ENCODE peak calls at places on chromosomes 1 and 21, in seven cellular contexts. One of them, this sample, is unnamed.

GRCh38 chr1:51957618-51958017 is 32.9 kb downstream of the RAB3B start:
- DNase-seq in stomach: no peak
- DNase-seq in transverse colon: no peak
- DNase-seq in suprapubic skin: no peak
- DNase-seq in esophagus muscularis mucosa: no peak
- DNase-seq in sigmoid colon: no peak
- DNase-seq in ovary: no peak
- DNase-seq in this sample: no peak

GRCh38 chr1:38114231-38114630 is 67.6 kb upstream of the POU3F1 start:
- DNase-seq in ovary: no peak
- DNase-seq in suprapubic skin: no peak
- DNase-seq in transverse colon: no peak
- DNase-seq in esophagus muscularis mucosa: no peak
- DNase-seq in stomach: peak; percentile 30
- DNase-seq in sigmoid colon: no peak
- DNase-seq in this sample: no peak

GRCh38 chr1:153880962-153881361 is 41.8 kb downstream of the GATAD2B start:
- DNase-seq in stomach: peak; percentile 92
- DNase-seq in esophagus muscularis mucosa: peak; percentile 96
- DNase-seq in transverse colon: peak; percentile 88
- DNase-seq in sigmoid colon: peak; percentile 93
- DNase-seq in suprapubic skin: peak; percentile 88
- DNase-seq in ovary: peak; percentile 78
- DNase-seq in this sample: peak; percentile 67

GRCh38 chr21:33403786-33404571 is 766 bp downstream of the IFNGR2 start:
- DNase-seq in esophagus muscularis mucosa: peak; percentile 92
- DNase-seq in stomach: peak; percentile 62
- DNase-seq in suprapubic skin: peak; percentile 84
- DNase-seq in transverse colon: peak; percentile 66
- DNase-seq in ovary: peak; percentile 52
- DNase-seq in sigmoid colon: peak; percentile 83
- DNase-seq in this sample: no peak

GRCh38 chr1:156898151-156898550 is 4.6 kb downstream of the PEAR1 start:
- DNase-seq in ovary: peak; percentile 40
- DNase-seq in stomach: peak; percentile 30
- DNase-seq in suprapubic skin: no peak
- DNase-seq in transverse colon: no peak
- DNase-seq in esophagus muscularis mucosa: no peak
- DNase-seq in sigmoid colon: peak; percentile 79
- DNase-seq in this sample: peak; percentile 27

GRCh38 chr1:36919491-36920145 is 114.7 kb downstream of the GRIK3 start:
- DNase-seq in esophagus muscularis mucosa: no peak
- DNase-seq in transverse colon: no peak
- DNase-seq in suprapubic skin: no peak
- DNase-seq in stomach: no peak
- DNase-seq in ovary: no peak
- DNase-seq in sigmoid colon: peak; percentile 46
- DNase-seq in this sample: no peak

GRCh38 chr1:50700226-50701020 is 259.6 kb downstream of the FAF1 start:
- DNase-seq in sigmoid colon: no peak
- DNase-seq in stomach: no peak
- DNase-seq in esophagus muscularis mucosa: no peak
- DNase-seq in suprapubic skin: no peak
- DNase-seq in transverse colon: no peak
- DNase-seq in ovary: no peak
- DNase-seq in this sample: no peak

GRCh38 chr21:45981154-45981606 is 390 bp upstream of the COL6A1 start:
- DNase-seq in suprapubic skin: peak; percentile 92
- DNase-seq in transverse colon: peak; percentile 73
- DNase-seq in sigmoid colon: peak; percentile 96
- DNase-seq in ovary: peak; percentile 87
- DNase-seq in stomach: peak; percentile 64
- DNase-seq in esophagus muscularis mucosa: peak; percentile 96
- DNase-seq in this sample: peak; percentile 69

GRCh38 chr1:79716481-79716880 is 710.0 kb upstream of the ADGRL4 start:
- DNase-seq in suprapubic skin: no peak
- DNase-seq in sigmoid colon: no peak
- DNase-seq in transverse colon: no peak
- DNase-seq in stomach: no peak
- DNase-seq in esophagus muscularis mucosa: no peak
- DNase-seq in ovary: no peak
- DNase-seq in this sample: no peak

GRCh38 chr1:67532452-67533216 is 102.4 kb upstream of the SERBP1 start:
- DNase-seq in esophagus muscularis mucosa: no peak
- DNase-seq in stomach: peak; percentile 45
- DNase-seq in sigmoid colon: peak; percentile 66
- DNase-seq in suprapubic skin: no peak
- DNase-seq in transverse colon: peak; percentile 38
- DNase-seq in ovary: peak; percentile 36
- DNase-seq in this sample: peak; percentile 60

GRCh38 chr1:155932085-155932484 is 2.1 kb downstream of the KHDC4 start:
- DNase-seq in stomach: no peak
- DNase-seq in ovary: no peak
- DNase-seq in sigmoid colon: no peak
- DNase-seq in esophagus muscularis mucosa: no peak
- DNase-seq in transverse colon: no peak
- DNase-seq in suprapubic skin: no peak
- DNase-seq in this sample: no peak

GRCh38 chr1:57736940-57737339 is 313.1 kb upstream of the DAB1 start:
- DNase-seq in ovary: no peak
- DNase-seq in sigmoid colon: no peak
- DNase-seq in stomach: no peak
- DNase-seq in transverse colon: no peak
- DNase-seq in suprapubic skin: no peak
- DNase-seq in esophagus muscularis mucosa: peak; percentile 81
- DNase-seq in this sample: no peak

GRCh38 chr1:150387200-150387599 is 23.3 kb downstream of the RPRD2 start:
- DNase-seq in esophagus muscularis mucosa: no peak
- DNase-seq in stomach: no peak
- DNase-seq in sigmoid colon: no peak
- DNase-seq in suprapubic skin: no peak
- DNase-seq in ovary: no peak
- DNase-seq in transverse colon: no peak
- DNase-seq in this sample: no peak

GRCh38 chr1:221184131-221184794 is 305.0 kb downstream of the HLX start:
- DNase-seq in transverse colon: no peak
- DNase-seq in sigmoid colon: no peak
- DNase-seq in esophagus muscularis mucosa: no peak
- DNase-seq in suprapubic skin: no peak
- DNase-seq in ovary: no peak
- DNase-seq in stomach: no peak
- DNase-seq in this sample: no peak

GRCh38 chr1:86150553-86151055 is 6.0 kb downstream of the COL24A1 start:
- DNase-seq in suprapubic skin: no peak
- DNase-seq in transverse colon: no peak
- DNase-seq in sigmoid colon: no peak
- DNase-seq in ovary: no peak
- DNase-seq in esophagus muscularis mucosa: no peak
- DNase-seq in stomach: no peak
- DNase-seq in this sample: no peak

GRCh38 chr1:76951185-76951584 is 83.9 kb downstream of the ST6GALNAC5 start:
- DNase-seq in transverse colon: no peak
- DNase-seq in stomach: no peak
- DNase-seq in sigmoid colon: no peak
- DNase-seq in esophagus muscularis mucosa: no peak
- DNase-seq in ovary: peak; percentile 18
- DNase-seq in suprapubic skin: no peak
- DNase-seq in this sample: no peak

GRCh38 chr21:45326169-45326833 is 38.6 kb upstream of the POFUT2 start:
- DNase-seq in suprapubic skin: peak; percentile 62
- DNase-seq in transverse colon: no peak
- DNase-seq in esophagus muscularis mucosa: no peak
- DNase-seq in stomach: no peak
- DNase-seq in sigmoid colon: peak; percentile 66
- DNase-seq in ovary: peak; percentile 61
- DNase-seq in this sample: no peak

GRCh38 chr1:186442651-186443114 is 18.2 kb downstream of the PDC start:
- DNase-seq in ovary: no peak
- DNase-seq in stomach: no peak
- DNase-seq in esophagus muscularis mucosa: no peak
- DNase-seq in suprapubic skin: no peak
- DNase-seq in transverse colon: no peak
- DNase-seq in sigmoid colon: no peak
- DNase-seq in this sample: no peak

GRCh38 chr1:51644533-51645197 is 27.8 kb downstream of the OSBPL9 start:
- DNase-seq in stomach: no peak
- DNase-seq in esophagus muscularis mucosa: peak; percentile 88
- DNase-seq in transverse colon: peak; percentile 21
- DNase-seq in sigmoid colon: peak; percentile 75
- DNase-seq in suprapubic skin: no peak
- DNase-seq in ovary: no peak
- DNase-seq in this sample: no peak

GRCh38 chr1:111920221-111921024 is 69.0 kb downstream of the KCND3 start:
- DNase-seq in ovary: no peak
- DNase-seq in esophagus muscularis mucosa: no peak
- DNase-seq in suprapubic skin: no peak
- DNase-seq in stomach: peak; percentile 57
- DNase-seq in sigmoid colon: peak; percentile 63
- DNase-seq in transverse colon: no peak
- DNase-seq in this sample: no peak

GRCh38 chr1:228933753-228934152 is 198.5 kb downstream of the RHOU start:
- DNase-seq in suprapubic skin: no peak
- DNase-seq in stomach: no peak
- DNase-seq in sigmoid colon: no peak
- DNase-seq in transverse colon: no peak
- DNase-seq in ovary: no peak
- DNase-seq in esophagus muscularis mucosa: no peak
- DNase-seq in this sample: no peak
- TF ChIP-seq EP300 in suprapubic skin: no peak
- TF ChIP-seq EP300 in stomach: no peak
- TF ChIP-seq EP300 in sigmoid colon: no peak
- TF ChIP-seq EP300 in transverse colon: no peak
- TF ChIP-seq EP300 in ovary: no peak
- TF ChIP-seq EP300 in esophagus muscularis mucosa: no peak
- TF ChIP-seq EP300 in this sample: no peak

DNA sequence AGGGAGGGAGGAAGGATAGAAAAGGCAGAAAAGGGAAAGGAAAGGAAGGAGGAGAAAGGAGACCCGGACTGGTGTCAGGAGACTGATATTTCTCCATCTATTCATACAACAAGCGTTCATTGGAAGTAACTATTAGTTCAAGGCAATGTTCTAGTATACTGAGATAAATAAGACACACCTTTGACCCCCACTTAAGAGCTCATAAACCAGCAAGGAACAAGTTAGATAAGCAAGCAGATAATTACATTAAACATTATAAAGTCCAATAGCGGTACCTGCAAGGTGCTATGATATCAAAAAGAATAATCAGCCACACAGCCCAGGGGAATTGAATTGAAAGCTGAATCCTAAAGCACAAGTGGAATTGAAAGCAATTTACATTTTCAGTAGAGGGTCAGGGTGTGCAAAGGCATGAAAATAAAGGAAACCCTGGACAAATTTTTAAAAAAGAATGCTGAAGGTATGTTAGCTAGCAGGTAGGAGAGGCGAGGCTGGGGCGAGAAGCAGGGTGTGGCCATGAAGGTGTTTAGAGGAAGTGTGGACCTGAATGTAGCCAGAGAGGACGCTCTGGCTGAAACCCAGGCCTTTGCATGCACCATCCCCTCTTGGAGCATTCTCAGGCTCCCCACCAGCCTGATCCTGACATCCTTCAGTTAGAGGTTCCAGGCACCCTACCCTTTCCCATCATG is 200.0 kb downstream of the SETD4 start:
- DNase-seq in transverse colon: peak; percentile 37
- DNase-seq in ovary: no peak
- DNase-seq in stomach: no peak
- DNase-seq in esophagus muscularis mucosa: no peak
- DNase-seq in sigmoid colon: no peak
- DNase-seq in suprapubic skin: no peak
- DNase-seq in this sample: no peak
- H3K27me3 ChIP-seq in transverse colon: no peaks in the 10 kb centered on the region
- H3K27me3 ChIP-seq in ovary: no peaks in the 10 kb centered on the region
- H3K27me3 ChIP-seq in stomach: no peaks in the 10 kb centered on the region
- H3K27me3 ChIP-seq in esophagus muscularis mucosa: no peaks in the 10 kb centered on the region
- H3K27me3 ChIP-seq in sigmoid colon: no peaks in the 10 kb centered on the region
- H3K27me3 ChIP-seq in suprapubic skin: no peaks in the 10 kb centered on the region
- H3K27me3 ChIP-seq in this sample: no peaks in the 10 kb centered on the region

DNA sequence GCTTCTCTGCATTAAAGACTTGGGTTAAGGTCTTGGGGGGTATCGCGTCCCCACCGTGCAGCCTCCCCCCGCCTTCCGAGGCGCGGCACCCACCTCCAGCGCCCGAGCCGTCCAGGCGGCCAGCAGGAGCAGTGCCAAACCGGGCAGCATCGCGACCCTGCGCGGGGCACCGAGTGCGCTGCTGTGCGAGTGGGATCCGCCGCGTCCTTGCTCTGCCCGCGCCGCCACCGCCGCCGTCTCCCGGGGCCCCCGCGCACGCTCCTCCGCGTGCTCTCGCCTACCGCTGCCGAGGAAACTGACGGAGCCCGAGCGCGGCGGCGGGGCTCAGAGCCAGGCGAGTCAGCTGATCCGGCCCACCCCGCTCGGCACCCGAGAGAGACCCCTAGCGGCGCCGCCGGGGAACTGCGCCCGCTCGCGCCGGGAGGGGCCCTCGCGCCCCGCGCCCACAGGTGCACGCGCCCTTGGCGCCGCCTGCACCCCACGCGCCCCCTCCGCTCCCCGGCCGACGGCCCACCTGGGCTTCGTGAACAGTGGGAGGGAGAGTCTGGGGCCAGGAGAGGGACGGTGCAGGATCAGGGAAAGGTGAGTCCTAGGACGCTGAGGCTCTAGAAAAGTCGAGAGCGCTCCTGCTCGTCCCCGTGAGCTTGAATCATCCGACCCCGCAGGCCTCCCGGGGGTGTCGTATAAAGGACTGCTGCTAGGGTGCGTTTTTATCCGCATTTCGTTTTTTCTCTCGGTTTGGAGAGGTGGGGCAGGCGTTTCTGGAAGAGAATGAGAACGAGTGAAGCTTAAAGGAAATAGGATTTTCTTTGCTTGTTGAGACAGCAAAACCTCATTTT is at the start of gene APP:
- DNase-seq in transverse colon: peak; percentile 89
- DNase-seq in suprapubic skin: peak; percentile 87
- DNase-seq in ovary: peak; percentile 81
- DNase-seq in esophagus muscularis mucosa: peak; percentile 94
- DNase-seq in stomach: peak; percentile 91
- DNase-seq in sigmoid colon: peak; percentile 92
- DNase-seq in this sample: peak; percentile 79
- TF ChIP-seq POLR2A in transverse colon: peak; percentile 84
- TF ChIP-seq POLR2A in suprapubic skin: peak; percentile 70
- TF ChIP-seq POLR2A in ovary: peak; percentile 74
- TF ChIP-seq POLR2A in esophagus muscularis mucosa: peak; percentile 40
- TF ChIP-seq POLR2A in stomach: no peak
- TF ChIP-seq POLR2A in sigmoid colon: peak; percentile 29
- TF ChIP-seq POLR2A in this sample: peak; percentile 89

DNA sequence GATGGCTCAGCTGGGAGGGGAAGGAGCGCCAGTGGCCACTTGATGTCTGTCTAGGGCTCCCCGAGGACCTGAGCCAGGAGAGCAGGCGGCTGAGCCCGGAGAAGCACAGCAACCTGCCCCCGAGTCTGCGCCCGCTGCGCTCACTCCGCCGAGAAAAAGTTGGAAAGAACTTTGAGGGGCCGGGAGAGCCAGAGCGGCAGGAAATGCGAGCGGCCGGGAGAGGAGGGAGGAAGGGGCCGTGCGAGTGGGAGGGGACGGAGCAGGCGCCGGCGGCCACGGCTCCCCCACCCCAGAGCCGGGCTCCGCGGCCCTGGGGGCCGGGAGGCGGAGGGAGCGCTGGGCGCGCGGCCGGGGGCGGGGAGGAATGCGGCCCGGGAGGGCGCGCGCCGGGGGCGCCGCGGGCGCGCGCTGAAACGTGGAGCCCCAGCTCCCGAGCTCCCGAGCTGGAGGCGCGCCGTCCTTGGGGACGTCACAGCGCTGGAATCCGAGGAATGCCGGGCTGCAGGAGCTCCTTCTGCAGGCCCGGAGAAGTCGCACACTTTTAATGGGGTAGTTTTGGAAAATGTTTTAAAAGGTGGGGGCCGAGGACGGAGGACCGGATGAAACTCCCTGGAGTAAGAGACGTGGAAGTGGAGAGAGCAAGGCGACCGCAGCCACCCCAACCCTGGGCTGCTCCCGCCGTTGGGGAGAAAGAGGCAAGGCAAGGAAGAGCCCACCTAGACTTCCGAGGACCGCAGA is at the start of gene PTPN14:
- DNase-seq in ovary: peak; percentile 91
- DNase-seq in sigmoid colon: peak; percentile 95
- DNase-seq in stomach: peak; percentile 90
- DNase-seq in transverse colon: peak; percentile 82
- DNase-seq in esophagus muscularis mucosa: peak; percentile 95
- DNase-seq in suprapubic skin: peak; percentile 89
- DNase-seq in this sample: peak; percentile 65
- TF ChIP-seq EP300 in ovary: peak; percentile 6
- TF ChIP-seq EP300 in sigmoid colon: peak; percentile 23
- TF ChIP-seq EP300 in stomach: no peak
- TF ChIP-seq EP300 in transverse colon: no peak
- TF ChIP-seq EP300 in esophagus muscularis mucosa: no peak
- TF ChIP-seq EP300 in suprapubic skin: no peak
- TF ChIP-seq EP300 in this sample: peak; percentile 81

This sample was measured in tibial nerve.